ENCODE peak calls at places on chromosomes 13 and 19, in five cellular contexts. H is T1000; I is left kidney; S is AG09319; U is stimulated activated CD8-positive, alpha-beta memory T cell treated with anti-CD3 and anti-CD28 coated beads, Interleukin-4, amount 100 ng/mL, for 1 hour. P is an unnamed sample.

GRCh38 chr19:7349961-7350711 is 1.4 kb downstream of the ARHGEF18 start:
- DNase-seq in U (no peak), S (no peak), I (no peak), H (no peak), P (no peak)

GRCh38 chr19:48194041-48194871 is 23.8 kb downstream of the ZSWIM9 start:
- DNase-seq in I (peak), U (no peak), H (no peak), S (no peak), P (no peak)

GRCh38 chr19:43778651-43779050 is 2.1 kb downstream of the KCNN4 start:
- DNase-seq in S (no peak), U (no peak), H (no peak), I (no peak), P (no peak)

GRCh38 chr13:93614776-93615175 is 388.2 kb downstream of the GPC6 start:
- DNase-seq in S (no peak), H (no peak), U (no peak), I (no peak), P (no peak)

GRCh38 chr13:43021926-43022670 is 1.3 kb upstream of the DNAJC15 start:
- DNase-seq in U (no peak), H (no peak), I (peak), S (no peak), P (no peak)

GRCh38 chr13:24865158-24865557 is 101.2 kb downstream of the RNF17 start:
- DNase-seq in H (no peak), S (no peak), U (no peak), I (no peak), P (no peak)

GRCh38 chr13:40452741-40453665 is 213.4 kb downstream of the FOXO1 start:
- DNase-seq in U (no peak), I (no peak), H (no peak), S (no peak), P (no peak)

GRCh38 chr19:1553415-1553814 is 14.7 kb downstream of the MEX3D start:
- DNase-seq in S (no peak), H (no peak), I (no peak), U (no peak), P (no peak)

GRCh38 chr13:113452942-113453901 is at the start of gene ADPRHL1:
- DNase-seq in S (no peak), I (peak), H (no peak), U (no peak), P (peak)

GRCh38 chr19:54160182-54160811 is 776 bp upstream of the LENG1 start:
- DNase-seq in H (peak), I (peak), S (no peak), U (no peak), P (no peak)

GRCh38 chr13:98206946-98207345 is 29.9 kb upstream of the RNF113B start:
- DNase-seq in I (no peak), U (no peak), S (peak), H (no peak), P (no peak)

GRCh38 chr19:13066933-13067831 is 35.5 kb downstream of the LYL1 start:
- DNase-seq in U (no peak), H (no peak), I (peak), S (no peak), P (no peak)

GRCh38 chr13:90738881-90739280 is 608.6 kb upstream of the MIR17HG start:
- DNase-seq in H (no peak), U (no peak), S (no peak), I (no peak), P (no peak)

GRCh38 chr19:41193420-41194156 is 569 bp downstream of the CYP2S1 start:
- DNase-seq in H (no peak), U (no peak), S (no peak), I (no peak), P (no peak)

GRCh38 chr19:9295411-9295849 is 14.2 kb downstream of the ZNF699 start:
- DNase-seq in I (no peak), S (no peak), U (no peak), H (no peak), P (no peak)

GRCh38 chr19:46080561-46080960 is 39.8 kb upstream of the IGFL4 start:
- DNase-seq in S (no peak), U (no peak), H (peak), I (peak), P (no peak)

GRCh38 chr19:10390652-10391286 is 10.4 kb upstream of the TYK2 start:
- DNase-seq in S (peak), U (no peak), H (no peak), I (peak), P (peak)

GRCh38 chr13:35512271-35512920 is 35.9 kb upstream of the MAB21L1 start:
- DNase-seq in U (no peak), I (no peak), H (peak), S (peak), P (peak)

P was measured in psoas muscle.